ENCODE peak calls at places on chromosomes 7 and 10, in seven cellular contexts. One of them, this sample, is unnamed.

GRCh38 chr10:116947838-116948529 is 57.0 kb downstream of the SHTN1 start:
- DNase-seq in spleen: no peak
- DNase-seq in dorsolateral prefrontal cortex: no peak
- DNase-seq in lung: no peak
- DNase-seq in tibial artery: no peak
- DNase-seq in esophagus squamous epithelium: no peak
- DNase-seq in AG10803: peak; percentile 14
- DNase-seq in this sample: no peak

GRCh38 chr10:49007128-49007527 is 67.5 kb upstream of the LRRC18 start:
- DNase-seq in tibial artery: no peak
- DNase-seq in dorsolateral prefrontal cortex: no peak
- DNase-seq in spleen: no peak
- DNase-seq in esophagus squamous epithelium: no peak
- DNase-seq in lung: no peak
- DNase-seq in AG10803: no peak
- DNase-seq in this sample: no peak

GRCh38 chr10:15315286-15315685 is 55.8 kb downstream of the FAM171A1 start:
- DNase-seq in esophagus squamous epithelium: no peak
- DNase-seq in AG10803: no peak
- DNase-seq in spleen: no peak
- DNase-seq in tibial artery: no peak
- DNase-seq in lung: no peak
- DNase-seq in dorsolateral prefrontal cortex: no peak
- DNase-seq in this sample: no peak

GRCh38 chr7:84697506-84697905 is 489.4 kb downstream of the SEMA3D start:
- DNase-seq in tibial artery: no peak
- DNase-seq in AG10803: peak; percentile 82
- DNase-seq in lung: no peak
- DNase-seq in dorsolateral prefrontal cortex: no peak
- DNase-seq in esophagus squamous epithelium: no peak
- DNase-seq in spleen: no peak
- DNase-seq in this sample: no peak

GRCh38 chr7:84196007-84196551 is 1.5 kb upstream of the SEMA3A start:
- DNase-seq in esophagus squamous epithelium: no peak
- DNase-seq in AG10803: peak; percentile 71
- DNase-seq in dorsolateral prefrontal cortex: no peak
- DNase-seq in spleen: no peak
- DNase-seq in lung: no peak
- DNase-seq in tibial artery: no peak
- DNase-seq in this sample: no peak

GRCh38 chr10:77592946-77593636 is 44.5 kb downstream of the KCNMA1 start:
- DNase-seq in AG10803: peak; percentile 91
- DNase-seq in lung: no peak
- DNase-seq in dorsolateral prefrontal cortex: no peak
- DNase-seq in esophagus squamous epithelium: no peak
- DNase-seq in spleen: peak; percentile 31
- DNase-seq in tibial artery: peak; percentile 78
- DNase-seq in this sample: no peak

GRCh38 chr7:101362334-101363195 is at the start of gene COL26A1:
- DNase-seq in spleen: peak; percentile 77
- DNase-seq in lung: no peak
- DNase-seq in AG10803: no peak
- DNase-seq in dorsolateral prefrontal cortex: peak; percentile 51
- DNase-seq in esophagus squamous epithelium: no peak
- DNase-seq in tibial artery: peak; percentile 28
- DNase-seq in this sample: no peak

GRCh38 chr10:60042959-60043358 is 136.6 kb upstream of the CCDC6 start:
- DNase-seq in spleen: no peak
- DNase-seq in tibial artery: no peak
- DNase-seq in dorsolateral prefrontal cortex: no peak
- DNase-seq in esophagus squamous epithelium: no peak
- DNase-seq in lung: no peak
- DNase-seq in AG10803: no peak
- DNase-seq in this sample: no peak

GRCh38 chr7:44587843-44588711 is 6.0 kb upstream of the TMED4 start:
- DNase-seq in dorsolateral prefrontal cortex: no peak
- DNase-seq in esophagus squamous epithelium: no peak
- DNase-seq in spleen: no peak
- DNase-seq in tibial artery: peak; percentile 51
- DNase-seq in lung: peak; percentile 46
- DNase-seq in AG10803: peak; percentile 67
- DNase-seq in this sample: no peak

GRCh38 chr10:52740913-52741675 is 31.5 kb downstream of the MBL2 start:
- DNase-seq in spleen: no peak
- DNase-seq in lung: no peak
- DNase-seq in esophagus squamous epithelium: no peak
- DNase-seq in dorsolateral prefrontal cortex: no peak
- DNase-seq in tibial artery: peak; percentile 28
- DNase-seq in AG10803: peak; percentile 18
- DNase-seq in this sample: no peak

GRCh38 chr10:52739380-52740154 is 33.0 kb downstream of the MBL2 start:
- DNase-seq in spleen: no peak
- DNase-seq in tibial artery: no peak
- DNase-seq in esophagus squamous epithelium: no peak
- DNase-seq in AG10803: no peak
- DNase-seq in dorsolateral prefrontal cortex: no peak
- DNase-seq in lung: no peak
- DNase-seq in this sample: no peak

GRCh38 chr10:52741851-52742250 is 30.7 kb downstream of the MBL2 start:
- DNase-seq in tibial artery: no peak
- DNase-seq in dorsolateral prefrontal cortex: no peak
- DNase-seq in spleen: no peak
- DNase-seq in esophagus squamous epithelium: no peak
- DNase-seq in lung: no peak
- DNase-seq in AG10803: no peak
- DNase-seq in this sample: no peak

GRCh38 chr10:52740155-52740549 is 32.4 kb downstream of the MBL2 start:
- DNase-seq in lung: no peak
- DNase-seq in dorsolateral prefrontal cortex: no peak
- DNase-seq in tibial artery: no peak
- DNase-seq in AG10803: no peak
- DNase-seq in spleen: no peak
- DNase-seq in esophagus squamous epithelium: no peak
- DNase-seq in this sample: no peak

DNA sequence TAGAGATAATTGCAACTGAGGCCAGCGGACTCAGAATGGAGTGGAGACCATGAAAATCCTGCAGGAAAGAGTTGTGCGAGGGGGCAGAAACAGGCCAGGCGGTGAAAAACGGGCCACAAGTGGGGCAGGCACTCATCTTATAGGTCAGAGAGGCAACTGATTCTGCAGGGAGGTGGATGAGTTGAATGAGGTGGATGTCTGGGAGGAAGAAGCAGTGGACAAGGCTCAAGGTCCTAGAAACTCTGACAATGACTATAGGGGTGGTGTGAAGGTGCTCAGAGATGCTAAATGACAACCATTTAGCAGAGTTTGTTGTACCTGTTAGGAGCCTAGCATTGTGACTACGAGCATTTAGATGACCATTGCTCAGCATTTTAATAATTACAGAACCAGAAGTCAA is 33.6 kb downstream of the MBL2 start:
- DNase-seq in dorsolateral prefrontal cortex: no peak
- DNase-seq in esophagus squamous epithelium: no peak
- DNase-seq in tibial artery: no peak
- DNase-seq in AG10803: no peak
- DNase-seq in spleen: no peak
- DNase-seq in lung: no peak
- DNase-seq in this sample: no peak
- H3K4me3 ChIP-seq in dorsolateral prefrontal cortex: no peak overlapping the region
- H3K4me3 ChIP-seq in esophagus squamous epithelium: no peak overlapping the region
- H3K4me3 ChIP-seq in tibial artery: no peak overlapping the region
- H3K4me3 ChIP-seq in AG10803: no peak overlapping the region
- H3K4me3 ChIP-seq in spleen: no peak overlapping the region
- H3K4me3 ChIP-seq in lung: no peak overlapping the region
- H3K4me3 ChIP-seq in this sample: no peak overlapping the region

GRCh38 chr10:123145542-123146012 is 2.4 kb upstream of the HMX2 start:
- DNase-seq in esophagus squamous epithelium: no peak
- DNase-seq in AG10803: no peak
- DNase-seq in tibial artery: no peak
- DNase-seq in dorsolateral prefrontal cortex: no peak
- DNase-seq in lung: no peak
- DNase-seq in spleen: no peak
- DNase-seq in this sample: no peak

GRCh38 chr10:123143162-123143824 is 4.6 kb upstream of the HMX2 start:
- DNase-seq in dorsolateral prefrontal cortex: no peak
- DNase-seq in spleen: no peak
- DNase-seq in esophagus squamous epithelium: no peak
- DNase-seq in tibial artery: no peak
- DNase-seq in AG10803: no peak
- DNase-seq in lung: no peak
- DNase-seq in this sample: no peak

GRCh38 chr10:123143825-123144168 is 4.1 kb upstream of the HMX2 start:
- DNase-seq in spleen: no peak
- DNase-seq in lung: no peak
- DNase-seq in dorsolateral prefrontal cortex: no peak
- DNase-seq in esophagus squamous epithelium: no peak
- DNase-seq in AG10803: no peak
- DNase-seq in tibial artery: no peak
- DNase-seq in this sample: no peak

GRCh38 chr10:123146013-123146891 is 1.7 kb upstream of the HMX2 start:
- DNase-seq in spleen: no peak
- DNase-seq in tibial artery: no peak
- DNase-seq in dorsolateral prefrontal cortex: no peak
- DNase-seq in lung: no peak
- DNase-seq in esophagus squamous epithelium: no peak
- DNase-seq in AG10803: no peak
- DNase-seq in this sample: no peak

DNA sequence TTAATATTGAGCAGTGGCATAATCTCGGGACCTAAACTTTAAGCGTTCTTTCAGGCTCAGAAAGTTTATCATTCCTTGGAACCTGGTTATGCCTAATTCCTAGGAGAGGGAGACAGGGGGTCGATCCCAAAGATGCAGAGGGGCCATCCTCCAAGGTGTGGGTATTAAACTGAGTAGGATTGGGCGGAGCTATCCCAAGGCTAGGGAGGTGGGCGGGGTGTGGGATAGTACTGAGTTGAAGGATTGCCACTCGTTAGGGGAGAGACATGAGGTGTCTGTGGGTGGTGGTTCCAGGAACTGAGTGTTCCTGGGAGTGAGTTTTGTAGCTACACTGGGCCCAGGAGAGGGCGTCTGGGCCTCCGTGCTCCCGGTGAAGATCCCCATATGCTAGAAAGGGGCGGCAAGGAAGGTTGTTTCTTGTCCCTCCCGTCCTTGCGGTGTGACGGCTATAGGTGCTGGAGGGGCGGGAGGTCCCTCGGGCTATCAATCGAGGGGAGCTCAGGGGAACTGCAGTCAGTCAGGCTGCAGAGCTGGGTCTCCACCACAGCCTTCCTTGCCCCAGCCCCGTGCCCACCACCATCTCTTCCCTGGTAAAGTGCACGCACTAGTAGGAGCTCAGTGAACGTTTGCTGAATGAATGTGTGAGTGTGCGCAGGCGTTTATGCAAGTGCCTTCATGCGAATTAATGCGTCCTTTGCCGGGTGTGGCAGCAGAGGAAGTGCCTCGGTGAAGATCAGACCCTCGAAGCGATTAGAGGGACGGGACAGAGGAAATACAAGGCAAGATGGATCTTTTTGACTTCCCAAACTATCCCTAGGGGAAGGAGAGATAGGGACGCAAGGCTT is 3.0 kb upstream of the HMX2 start:
- DNase-seq in dorsolateral prefrontal cortex: no peak
- DNase-seq in tibial artery: no peak
- DNase-seq in AG10803: no peak
- DNase-seq in esophagus squamous epithelium: no peak
- DNase-seq in spleen: no peak
- DNase-seq in lung: no peak
- DNase-seq in this sample: no peak
- TF ChIP-seq CTCF in dorsolateral prefrontal cortex: no peak
- TF ChIP-seq CTCF in tibial artery: no peak
- TF ChIP-seq CTCF in AG10803: no peak
- TF ChIP-seq CTCF in esophagus squamous epithelium: no peak
- TF ChIP-seq CTCF in spleen: no peak
- TF ChIP-seq CTCF in lung: no peak
- TF ChIP-seq CTCF in this sample: peak; percentile 17

GRCh38 chr7:133056370-133057238 is 25.3 kb downstream of the CHCHD3 start:
- DNase-seq in dorsolateral prefrontal cortex: no peak
- DNase-seq in esophagus squamous epithelium: no peak
- DNase-seq in tibial artery: no peak
- DNase-seq in AG10803: no peak
- DNase-seq in spleen: no peak
- DNase-seq in lung: no peak
- DNase-seq in this sample: no peak

GRCh38 chr7:133053321-133053891 is 28.5 kb downstream of the CHCHD3 start:
- DNase-seq in lung: no peak
- DNase-seq in AG10803: peak; percentile 94
- DNase-seq in tibial artery: peak; percentile 65
- DNase-seq in spleen: no peak
- DNase-seq in esophagus squamous epithelium: no peak
- DNase-seq in dorsolateral prefrontal cortex: no peak
- DNase-seq in this sample: no peak

GRCh38 chr7:133052357-133052756 is 29.5 kb downstream of the CHCHD3 start:
- DNase-seq in dorsolateral prefrontal cortex: no peak
- DNase-seq in lung: no peak
- DNase-seq in AG10803: peak; percentile 48
- DNase-seq in spleen: no peak
- DNase-seq in esophagus squamous epithelium: no peak
- DNase-seq in tibial artery: no peak
- DNase-seq in this sample: no peak

GRCh38 chr7:133052826-133053225 is 29.1 kb downstream of the CHCHD3 start:
- DNase-seq in tibial artery: no peak
- DNase-seq in AG10803: peak; percentile 48
- DNase-seq in spleen: no peak
- DNase-seq in dorsolateral prefrontal cortex: no peak
- DNase-seq in esophagus squamous epithelium: no peak
- DNase-seq in lung: no peak
- DNase-seq in this sample: no peak

DNA sequence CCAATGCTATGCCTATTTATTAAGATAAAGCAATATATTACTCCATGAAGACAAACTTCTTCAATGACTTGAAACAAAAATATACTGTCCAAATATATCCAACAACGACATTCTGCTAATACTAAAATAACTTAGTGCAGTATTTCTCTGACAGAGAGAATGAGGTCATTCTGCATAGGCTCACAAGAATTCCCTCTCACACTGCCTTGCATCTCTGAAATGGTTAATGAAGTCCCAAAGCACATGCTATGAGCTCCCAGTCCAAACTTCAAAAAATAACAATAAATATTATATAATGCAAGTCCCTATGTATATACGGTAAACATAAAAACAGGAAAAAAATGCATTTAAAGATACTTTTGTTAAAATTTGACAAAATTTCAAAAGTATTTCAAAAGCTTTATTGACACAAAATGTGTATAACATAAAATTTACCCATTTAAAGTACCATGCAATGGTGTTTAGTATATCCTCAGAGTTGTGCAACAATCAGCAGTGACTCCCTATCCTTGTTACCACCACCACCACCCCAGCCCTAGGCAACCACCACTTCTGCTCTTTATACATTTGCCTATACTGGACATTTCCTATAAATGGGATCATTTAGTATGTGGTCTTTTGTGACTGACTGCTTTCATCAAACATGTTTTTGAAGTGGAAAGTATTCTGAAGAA is 27.6 kb downstream of the CHCHD3 start:
- DNase-seq in dorsolateral prefrontal cortex: no peak
- DNase-seq in spleen: no peak
- DNase-seq in AG10803: peak; percentile 5
- DNase-seq in lung: no peak
- DNase-seq in tibial artery: no peak
- DNase-seq in esophagus squamous epithelium: no peak
- DNase-seq in this sample: no peak
- H3K4me3 ChIP-seq in dorsolateral prefrontal cortex: no peak overlapping the region
- H3K4me3 ChIP-seq in spleen: no peak overlapping the region
- H3K4me3 ChIP-seq in AG10803: no peak overlapping the region
- H3K4me3 ChIP-seq in lung: no peak overlapping the region
- H3K4me3 ChIP-seq in tibial artery: no peak overlapping the region
- H3K4me3 ChIP-seq in esophagus squamous epithelium: no peak overlapping the region
- H3K4me3 ChIP-seq in this sample: no peak overlapping the region

GRCh38 chr10:34655286-34656170 is 159.6 kb downstream of the PARD3 start:
- DNase-seq in lung: no peak
- DNase-seq in dorsolateral prefrontal cortex: no peak
- DNase-seq in tibial artery: no peak
- DNase-seq in spleen: no peak
- DNase-seq in AG10803: peak; percentile 75
- DNase-seq in esophagus squamous epithelium: no peak
- DNase-seq in this sample: no peak
- TF ChIP-seq CTCF in lung: peak; percentile 40
- TF ChIP-seq CTCF in dorsolateral prefrontal cortex: peak; percentile 75
- TF ChIP-seq CTCF in tibial artery: peak; percentile 60
- TF ChIP-seq CTCF in spleen: peak; percentile 28
- TF ChIP-seq CTCF in AG10803: peak; percentile 87
- TF ChIP-seq CTCF in esophagus squamous epithelium: peak; percentile 73
- TF ChIP-seq CTCF in this sample: peak; percentile 78